ENCODE peak calls at places on chromosome 21, in six cellular contexts. M is non-pigmented ciliary epithelial cell, X is upper lobe of right lung, K is cardiac muscle cell, F is NCI-H2171, W is tibial artery. T is an unnamed sample.
A peak's percentile ranks its signal among the peaks of the same experiment; 100 is the strongest.

GRCh38 chr21:38293113-38293512 is 36.3 kb downstream of the KCNJ15 start:
- DNase-seq in F (peak; percentile 4), M (no peak), X (no peak), W (no peak), K (no peak), T (no peak)

GRCh38 chr21:38386967-38387366 is 111.3 kb downstream of the ERG start:
- DNase-seq in X (no peak), W (no peak), K (no peak), M (no peak), F (no peak), T (no peak)

GRCh38 chr21:43591468-43592050 is 67.7 kb downstream of the HSF2BP start:
- DNase-seq in F (no peak), X (no peak), W (no peak), K (no peak), M (no peak), T (no peak)

GRCh38 chr21:29499229-29499628 is 200.5 kb downstream of the BACH1 start:
- DNase-seq in X (no peak), M (no peak), W (no peak), F (no peak), K (no peak), T (no peak)

GRCh38 chr21:36260030-36260787 is 59.8 kb upstream of the MORC3 start:
- DNase-seq in M (no peak), X (no peak), K (peak; percentile 52), F (no peak), W (no peak), T (no peak)

GRCh38 chr21:35005077-35005476 is 44.0 kb downstream of the RUNX1 start:
- DNase-seq in W (no peak), F (no peak), M (no peak), K (no peak), X (no peak), T (no peak)

GRCh38 chr21:45538381-45539045 is 3.7 kb downstream of the SLC19A1 start:
- DNase-seq in K (no peak), X (peak; percentile 59), M (no peak), W (peak; percentile 61), F (no peak), T (peak; percentile 62)

GRCh38 chr21:42262826-42263225 is 43.9 kb downstream of the ABCG1 start:
- DNase-seq in X (peak; percentile 89), K (peak; percentile 62), M (no peak), W (peak; percentile 76), F (no peak), T (no peak)

GRCh38 chr21:38223893-38224540 is 32.8 kb upstream of the KCNJ15 start:
- DNase-seq in X (no peak), K (no peak), F (no peak), W (no peak), M (no peak), T (no peak)

GRCh38 chr21:17554619-17555472 is 42.0 kb downstream of the CXADR start:
- DNase-seq in X (no peak), F (no peak), K (peak; percentile 42), W (no peak), M (no peak), T (no peak)

GRCh38 chr21:31945576-31945975 is 72.8 kb downstream of the HUNK start:
- DNase-seq in F (no peak), M (no peak), W (no peak), X (no peak), K (no peak), T (no peak)

GRCh38 chr21:35048183-35048601 is 910 bp downstream of the RUNX1 start:
- DNase-seq in W (no peak), M (no peak), F (no peak), K (no peak), X (peak; percentile 74), T (no peak)

GRCh38 chr21:39715804-39716397 is 29.1 kb upstream of the IGSF5 start:
- DNase-seq in X (no peak), W (no peak), F (peak; percentile 5), K (peak; percentile 64), M (no peak), T (no peak)

GRCh38 chr21:31658053-31658452 is 1.4 kb upstream of the SOD1 start:
- DNase-seq in M (no peak), K (no peak), F (no peak), X (no peak), W (no peak), T (no peak)

GRCh38 chr21:37245151-37245550 is 22.0 kb downstream of the VPS26C start:
- DNase-seq in F (no peak), K (peak; percentile 13), X (no peak), W (no peak), M (no peak), T (no peak)

GRCh38 chr21:42644223-42645208 is 8.9 kb upstream of the PDE9A start:
- DNase-seq in M (peak; percentile 8), F (no peak), X (no peak), K (no peak), W (no peak), T (no peak)

GRCh38 chr21:39182484-39183271 is 573 bp downstream of the PSMG1 start:
- DNase-seq in W (peak; percentile 71), X (no peak), F (no peak), M (no peak), K (peak; percentile 34), T (no peak)

GRCh38 chr21:43294194-43294902 is 125.5 kb downstream of the CRYAA start:
- DNase-seq in M (no peak), X (peak; percentile 12), W (no peak), K (peak; percentile 36), F (no peak), T (no peak)

GRCh38 chr21:46027855-46028493 is 46.4 kb downstream of the COL6A1 start:
- DNase-seq in F (no peak), K (no peak), X (no peak), W (no peak), M (no peak), T (no peak)